ENCODE peak calls at places on chromosome 21, in four cellular contexts. X is tibial artery, E is heart right ventricle, U is astrocyte of the spinal cord. W is an unnamed sample.

GRCh38 chr21:15534450-15534886 is 195.3 kb upstream of the USP25 start:
- DNase-seq in X (no peak), E (no peak), U (no peak), W (no peak)

GRCh38 chr21:23853796-23854379 is 1753.4 kb downstream of the MRPL39 start:
- DNase-seq in U (peak), X (no peak), E (no peak), W (no peak)

GRCh38 chr21:20276954-20277353 is 721.3 kb upstream of the NCAM2 start:
- DNase-seq in U (no peak), X (no peak), E (no peak), W (no peak)

GRCh38 chr21:42858185-42858847 is 21.0 kb downstream of the WDR4 start:
- DNase-seq in U (no peak), X (no peak), E (no peak), W (no peak)

GRCh38 chr21:36757246-36757645 is 58.3 kb downstream of the SIM2 start:
- DNase-seq in E (no peak), U (no peak), X (peak), W (no peak)

GRCh38 chr21:38622827-38623209 is 124.5 kb upstream of the ERG start:
- DNase-seq in E (no peak), X (no peak), U (no peak), W (no peak)

GRCh38 chr21:16071082-16071481 is 341.3 kb downstream of the USP25 start:
- DNase-seq in X (no peak), U (peak), E (no peak), W (no peak)

GRCh38 chr21:38159355-38159754 is 97.4 kb upstream of the KCNJ15 start:
- DNase-seq in U (peak), X (peak), E (peak), W (no peak)

GRCh38 chr21:29680273-29680672 is 259.5 kb downstream of the GRIK1 start:
- DNase-seq in E (no peak), X (no peak), U (no peak), W (no peak)

GRCh38 chr21:33256019-33256418 is 10.1 kb upstream of the IL10RB start:
- DNase-seq in E (no peak), U (no peak), X (no peak), W (no peak)

GRCh38 chr21:32599146-32599925 is 12.8 kb downstream of the CFAP298 start:
- DNase-seq in U (peak), X (no peak), E (no peak), W (no peak)

GRCh38 chr21:38768385-38769071 is 37.2 kb upstream of the ETS2 start:
- DNase-seq in X (no peak), U (peak), E (no peak), W (no peak)

GRCh38 chr21:35643176-35643575 is 417.1 kb downstream of the SETD4 start:
- DNase-seq in X (no peak), E (no peak), U (peak), W (no peak)

GRCh38 chr21:34337741-34338140 is 26.1 kb upstream of the KCNE2 start:
- DNase-seq in U (no peak), E (no peak), X (no peak), W (no peak)

GRCh38 chr21:26389971-26390641 is 183.0 kb downstream of the CYYR1 start:
- DNase-seq in U (peak), X (no peak), E (no peak), W (no peak)

GRCh38 chr21:30981403-30981802 is 56.9 kb downstream of the KRTAP19-8 start:
- DNase-seq in U (no peak), X (no peak), E (peak), W (no peak)

GRCh38 chr21:33608559-33608958 is 20.1 kb upstream of the DONSON start:
- DNase-seq in X (no peak), E (no peak), U (no peak), W (no peak)

GRCh38 chr21:38729745-38730401 is 75.9 kb upstream of the ETS2 start:
- DNase-seq in E (no peak), U (peak), X (no peak), W (no peak)

GRCh38 chr21:35095859-35096291 is 46.8 kb upstream of the RUNX1 start:
- DNase-seq in X (no peak), U (no peak), E (no peak), W (no peak)

GRCh38 chr21:21332492-21332891 is 334.3 kb downstream of the NCAM2 start:
- DNase-seq in U (no peak), X (no peak), E (no peak), W (no peak)

DNA sequence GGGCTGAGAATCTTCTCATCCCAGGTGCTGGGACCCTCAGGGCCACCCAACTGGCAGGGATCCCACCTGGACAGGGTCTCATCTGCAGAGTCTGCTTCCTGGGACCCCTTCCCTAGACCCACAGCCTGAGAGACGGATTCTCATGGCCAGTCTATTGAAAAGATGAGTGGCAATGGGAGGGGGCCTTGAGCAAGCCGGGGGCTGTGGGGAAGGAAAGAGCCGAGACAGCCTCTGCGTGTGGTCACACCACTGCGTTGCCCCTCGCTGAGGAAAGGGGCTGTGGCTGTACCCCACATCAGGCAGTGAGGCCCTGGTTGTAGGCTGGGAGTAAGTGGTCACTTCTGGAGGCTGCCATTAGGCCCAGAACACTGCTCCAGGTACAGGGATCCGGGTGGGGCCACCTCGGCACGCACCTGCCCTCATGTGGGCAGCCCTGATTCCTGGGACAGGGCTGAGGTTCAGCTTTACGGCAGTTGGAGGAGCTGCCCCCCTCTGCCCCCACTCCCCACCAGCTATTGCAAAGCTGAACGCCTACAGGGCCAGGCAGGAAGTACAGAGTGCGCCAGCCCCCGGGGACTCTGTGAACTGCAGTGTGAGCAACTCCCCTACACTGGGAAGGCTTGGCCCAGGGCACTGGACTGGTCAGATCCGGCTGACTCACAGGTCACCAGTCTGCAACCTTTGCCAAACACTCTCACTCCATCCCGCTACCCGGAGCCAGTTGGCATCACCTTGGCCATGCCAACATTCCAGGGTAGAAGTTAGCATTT is 106.9 kb downstream of the RIPK4 start:
- DNase-seq in U (peak), E (no peak), X (peak), W (no peak)
- TF ChIP-seq CTCF in U (peak), E (no peak), X (peak), W (no peak)

DNA sequence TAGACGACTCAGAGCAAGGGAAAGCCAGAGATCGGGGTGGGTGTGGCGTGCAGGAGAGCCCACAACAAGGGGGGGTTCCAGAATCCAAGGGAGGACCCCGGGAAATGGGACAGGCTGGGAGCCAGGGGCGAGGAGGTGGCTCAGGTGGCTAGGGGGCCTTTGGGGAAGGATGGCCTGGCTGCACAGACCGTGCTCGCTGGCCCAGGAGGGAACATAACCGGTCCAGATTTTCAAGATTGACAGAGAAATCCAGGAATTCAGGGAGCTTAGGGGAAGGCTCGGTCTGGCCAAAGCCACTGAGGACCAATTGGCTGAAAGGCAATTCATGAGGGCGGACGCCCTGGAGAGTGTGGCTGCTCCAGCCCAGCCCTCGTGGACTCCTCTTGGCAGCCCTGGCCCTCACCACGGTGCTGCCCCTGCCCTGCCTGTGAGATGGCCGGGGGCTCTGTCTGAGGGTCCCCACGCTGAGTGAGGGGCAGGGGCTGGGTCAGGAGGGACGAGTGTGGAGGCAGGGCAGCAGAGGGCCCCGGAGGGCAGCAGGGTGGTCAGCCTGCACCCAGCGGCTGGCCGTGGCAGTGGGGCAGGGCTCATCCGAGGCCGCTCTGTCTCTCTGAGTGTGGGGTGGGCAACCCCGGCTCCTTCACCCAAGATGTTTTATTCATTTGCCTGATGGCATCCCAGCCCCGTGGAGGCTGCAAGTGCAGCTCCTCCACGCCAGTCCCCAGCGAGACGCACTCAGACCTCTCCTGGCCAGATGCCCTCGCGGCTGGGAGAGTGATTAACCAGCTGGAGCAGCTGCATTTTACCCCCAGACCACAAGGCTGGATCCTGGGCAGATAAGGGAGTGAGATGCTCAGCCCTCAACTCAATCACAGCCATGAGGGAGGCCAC is 5.6 kb upstream of the LRRC3 start:
- DNase-seq in X (peak), E (no peak), U (no peak), W (peak)
- TF ChIP-seq CTCF in X (no peak), E (no peak), U (no peak), W (no peak)

GRCh38 chr21:44950016-44950326 is 10.1 kb downstream of the SLX9 start:
- DNase-seq in E (no peak), X (no peak), U (no peak), W (no peak)
- TF ChIP-seq CTCF in E (no peak), X (no peak), U (no peak), W (peak)

GRCh38 chr21:45982256-45982757 is 737 bp downstream of the COL6A1 start:
- DNase-seq in X (peak), U (no peak), E (no peak), W (peak)

GRCh38 chr21:45981641-45982255 is at the start of gene COL6A1:
- DNase-seq in X (peak), E (peak), U (peak), W (peak)

GRCh38 chr21:45983981-45984551 is 2.5 kb downstream of the COL6A1 start:
- DNase-seq in U (no peak), X (peak), E (no peak), W (peak)

GRCh38 chr21:45984584-45985095 is 3.1 kb downstream of the COL6A1 start:
- DNase-seq in X (no peak), U (no peak), E (no peak), W (no peak)

GRCh38 chr21:45982758-45983731 is 1.5 kb downstream of the COL6A1 start:
- DNase-seq in X (peak), U (no peak), E (no peak), W (peak)
- TF ChIP-seq CTCF in X (no peak), U (no peak), E (no peak), W (no peak)

GRCh38 chr21:46264690-46265144 is 20.7 kb downstream of the MCM3AP start:
- DNase-seq in X (no peak), E (no peak), U (no peak), W (no peak)
- TF ChIP-seq CTCF in X (no peak), E (no peak), U (no peak), W (no peak)

GRCh38 chr21:44485796-44486195 is 30.5 kb downstream of the LRRC3 start:
- DNase-seq in E (no peak), X (no peak), U (no peak), W (no peak)

GRCh38 chr21:44486302-44486701 is 31.0 kb downstream of the LRRC3 start:
- DNase-seq in X (no peak), E (no peak), U (no peak), W (no peak)

GRCh38 chr21:44484498-44485253 is 29.4 kb downstream of the LRRC3 start:
- DNase-seq in E (no peak), U (no peak), X (no peak), W (no peak)

GRCh38 chr21:44483288-44484237 is 28.3 kb downstream of the LRRC3 start:
- DNase-seq in X (no peak), E (no peak), U (no peak), W (no peak)

GRCh38 chr21:44485254-44485793 is 30.0 kb downstream of the LRRC3 start:
- DNase-seq in X (no peak), E (no peak), U (peak), W (no peak)
- TF ChIP-seq CTCF in X (no peak), E (no peak), U (peak), W (no peak)

W was measured in CD14-positive monocyte.